ENCODE peak calls at places on chromosomes 12 and 14, in four cellular contexts. One of them, this sample, is unnamed.

GRCh38 chr12:53500119-53500775 is 836 bp upstream of the TARBP2 start:
- DNase-seq in HepG2: peak; percentile 44
- DNase-seq in GM12878: no peak
- DNase-seq in K562: peak; percentile 99
- DNase-seq in this sample: no peak

GRCh38 chr12:16324772-16325171 is 22.7 kb upstream of the MGST1 start:
- DNase-seq in K562: no peak
- DNase-seq in HepG2: no peak
- DNase-seq in GM12878: no peak
- DNase-seq in this sample: no peak

GRCh38 chr12:105522166-105522825 is 191.8 kb downstream of the C12orf75 start:
- DNase-seq in HepG2: no peak
- DNase-seq in K562: no peak
- DNase-seq in GM12878: no peak
- DNase-seq in this sample: no peak

GRCh38 chr12:111100554-111100953 is 180.2 kb upstream of the MYL2 start:
- DNase-seq in GM12878: no peak
- DNase-seq in HepG2: no peak
- DNase-seq in K562: no peak
- DNase-seq in this sample: no peak

GRCh38 chr12:132074216-132074615 is 69.9 kb downstream of the DDX51 start:
- DNase-seq in GM12878: no peak
- DNase-seq in HepG2: no peak
- DNase-seq in K562: no peak
- DNase-seq in this sample: no peak

GRCh38 chr12:92695577-92695976 is 7.2 kb upstream of the PLEKHG7 start:
- DNase-seq in GM12878: no peak
- DNase-seq in K562: no peak
- DNase-seq in HepG2: no peak
- DNase-seq in this sample: no peak

GRCh38 chr12:110266980-110267620 is 13.9 kb upstream of the ATP2A2 start:
- DNase-seq in GM12878: no peak
- DNase-seq in K562: no peak
- DNase-seq in HepG2: no peak
- DNase-seq in this sample: no peak

GRCh38 chr12:15852383-15852782 is 29.8 kb upstream of the STRAP start:
- DNase-seq in GM12878: no peak
- DNase-seq in K562: no peak
- DNase-seq in HepG2: no peak
- DNase-seq in this sample: no peak

GRCh38 chr14:93150227-93151206 is 34.2 kb downstream of the MOAP1 start:
- DNase-seq in GM12878: no peak
- DNase-seq in K562: no peak
- DNase-seq in HepG2: peak; percentile 63
- DNase-seq in this sample: no peak
- TF ChIP-seq ETV6 in GM12878: no peak
- TF ChIP-seq ETV6 in K562: no peak
- TF ChIP-seq ETV6 in HepG2: no peak
- TF ChIP-seq ETV6 in this sample: no peak

DNA sequence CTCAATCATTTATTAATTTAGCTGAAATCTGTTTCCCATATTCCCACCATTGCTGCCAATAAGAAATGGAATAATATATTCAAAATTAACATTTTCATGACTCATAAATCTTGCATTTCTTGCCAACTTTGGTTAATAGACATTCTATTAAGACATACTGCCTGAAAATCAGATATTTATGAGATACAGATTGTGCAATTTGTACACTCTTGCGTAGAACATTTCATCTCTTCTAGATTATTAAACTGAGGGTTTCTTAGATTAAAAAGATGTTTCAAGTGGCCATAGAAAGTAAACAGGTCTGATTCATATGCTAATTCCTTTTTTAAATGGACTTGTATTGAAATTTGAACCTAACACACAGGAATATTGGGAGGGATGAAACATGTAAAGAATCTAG is 9.1 kb downstream of the LTA4H start:
- DNase-seq in K562: no peak
- DNase-seq in HepG2: no peak
- DNase-seq in GM12878: no peak
- DNase-seq in this sample: no peak
- TF ChIP-seq CBFB in K562: no peak
- TF ChIP-seq CBFB in HepG2: no peak
- TF ChIP-seq CBFB in GM12878: no peak
- TF ChIP-seq CBFB in this sample: no peak

DNA sequence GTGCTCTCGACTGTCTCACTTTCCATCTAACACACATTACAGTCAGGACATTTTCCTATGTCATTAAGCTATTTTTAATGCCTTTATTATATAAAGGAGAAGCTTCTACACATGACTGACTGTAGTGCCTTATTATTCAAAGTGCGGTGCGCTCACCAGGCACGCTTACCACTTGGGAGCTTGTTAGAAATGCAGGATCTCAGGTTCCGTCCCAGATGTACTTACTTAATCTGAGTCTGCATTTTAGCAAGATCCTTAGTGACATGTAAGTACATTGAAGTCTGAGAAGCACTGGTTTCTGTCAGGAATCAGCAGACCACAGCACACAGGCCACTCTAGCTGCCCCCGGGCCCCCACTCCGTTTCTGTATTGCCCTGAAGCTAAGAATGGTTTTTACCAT is 44.7 kb upstream of the MDM1 start:
- DNase-seq in HepG2: no peak
- DNase-seq in GM12878: no peak
- DNase-seq in K562: no peak
- DNase-seq in this sample: no peak
- TF ChIP-seq ETV6 in HepG2: no peak
- TF ChIP-seq ETV6 in GM12878: no peak
- TF ChIP-seq ETV6 in K562: no peak
- TF ChIP-seq ETV6 in this sample: no peak

DNA sequence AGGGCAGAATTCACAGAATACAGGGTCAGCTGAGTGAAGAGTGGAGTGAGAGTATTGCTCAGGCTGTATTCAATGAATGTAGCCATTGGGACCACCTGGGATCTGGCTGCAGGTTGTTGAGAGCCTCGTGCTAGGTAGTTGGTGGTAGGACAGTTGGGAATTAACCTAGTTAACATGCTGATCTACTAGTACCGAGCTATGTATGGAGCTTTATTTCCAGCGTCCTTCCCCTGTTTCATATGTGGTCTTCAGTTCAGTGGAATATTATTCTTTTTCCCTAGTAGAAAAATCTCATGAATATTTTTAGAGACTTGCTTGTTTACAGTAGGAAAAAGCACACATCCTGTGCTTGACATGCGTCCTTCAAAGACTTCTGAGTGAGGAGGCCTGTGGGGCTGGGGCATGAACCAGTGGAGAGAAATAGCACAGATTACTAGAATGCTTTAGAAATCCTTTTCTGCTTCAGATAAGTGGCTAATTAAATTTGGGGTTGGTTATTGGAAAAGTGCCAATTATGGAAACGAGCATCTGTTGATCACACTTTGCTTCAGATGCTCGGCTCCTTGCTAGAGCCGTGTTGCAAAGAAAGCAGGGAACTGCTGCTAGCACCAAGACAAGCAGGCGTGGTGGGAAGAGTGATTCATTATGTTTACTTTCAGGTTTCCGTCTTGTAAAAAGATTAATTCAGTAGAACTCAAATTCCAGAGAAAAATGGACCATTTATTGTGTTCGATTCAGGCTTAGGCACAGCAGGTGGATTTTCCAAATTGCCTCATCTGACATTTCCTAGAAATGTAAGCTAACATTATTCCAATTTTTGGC is 53.6 kb downstream of the ARF6 start:
- DNase-seq in GM12878: no peak
- DNase-seq in HepG2: peak; percentile 32
- DNase-seq in K562: no peak
- DNase-seq in this sample: no peak
- TF ChIP-seq CBFB in GM12878: no peak
- TF ChIP-seq CBFB in HepG2: no peak
- TF ChIP-seq CBFB in K562: no peak
- TF ChIP-seq CBFB in this sample: no peak

DNA sequence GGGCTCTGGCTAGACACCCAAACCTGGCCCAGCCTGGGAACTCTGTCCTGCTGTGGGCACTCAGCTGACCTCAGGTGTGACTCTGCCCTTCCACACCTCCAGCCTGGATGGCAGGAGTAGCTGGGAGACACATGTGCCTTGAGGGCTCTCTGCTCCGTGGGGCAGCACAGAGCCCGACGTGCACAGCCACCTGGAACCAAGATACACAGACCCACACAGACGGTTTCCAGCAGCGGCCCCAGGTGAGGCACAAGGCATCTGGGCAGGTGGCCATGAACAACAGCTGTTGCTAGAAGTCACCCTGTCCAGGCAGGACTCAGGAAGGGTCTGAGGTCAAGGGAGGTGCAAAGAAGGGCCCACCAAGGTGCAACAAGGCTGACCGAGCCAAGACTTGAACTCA is 5.9 kb downstream of the DEGS2 start:
- DNase-seq in K562: no peak
- DNase-seq in GM12878: no peak
- DNase-seq in HepG2: no peak
- DNase-seq in this sample: no peak
- TF ChIP-seq ETV6 in K562: no peak
- TF ChIP-seq ETV6 in GM12878: no peak
- TF ChIP-seq ETV6 in HepG2: no peak
- TF ChIP-seq ETV6 in this sample: no peak

DNA sequence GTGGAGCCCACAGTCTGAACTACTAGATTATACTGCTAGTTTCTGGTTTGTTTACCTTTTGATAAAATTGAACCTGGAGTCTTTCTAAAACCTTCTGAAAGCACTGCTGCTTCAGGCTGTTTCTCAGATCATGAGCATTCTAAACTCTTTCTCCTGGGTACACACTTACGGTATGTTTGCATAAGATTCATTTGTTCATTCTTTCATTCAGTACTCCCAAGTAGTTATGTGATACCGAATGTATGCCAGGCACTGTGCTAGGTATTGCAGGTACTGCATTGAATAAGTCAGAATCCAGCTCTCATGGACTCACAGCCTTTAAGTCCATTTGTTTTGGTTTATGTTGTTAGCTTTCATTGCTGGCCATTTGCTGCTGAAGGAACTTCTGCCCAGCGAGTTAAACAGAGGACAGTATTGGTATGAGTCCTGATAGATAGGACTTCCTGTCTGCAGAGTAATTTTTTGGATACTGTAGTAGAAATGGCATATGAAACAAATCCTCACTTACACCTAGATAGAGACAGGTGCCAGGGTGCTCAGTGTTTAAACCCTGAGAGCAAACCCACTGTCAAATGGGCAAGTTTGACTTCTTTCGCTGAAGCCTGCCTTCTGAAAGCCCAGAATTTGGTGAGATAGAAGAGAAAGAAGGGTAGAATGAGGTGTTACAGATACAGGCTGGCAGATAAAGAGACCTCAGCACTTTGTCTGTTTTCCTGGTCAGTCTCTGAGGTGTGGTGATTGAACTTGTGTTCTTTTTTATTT is 2.1 kb downstream of the SUSD6 start:
- DNase-seq in HepG2: no peak
- DNase-seq in K562: no peak
- DNase-seq in GM12878: no peak
- DNase-seq in this sample: no peak
- TF ChIP-seq CBFB in HepG2: no peak
- TF ChIP-seq CBFB in K562: no peak
- TF ChIP-seq CBFB in GM12878: no peak
- TF ChIP-seq CBFB in this sample: no peak

DNA sequence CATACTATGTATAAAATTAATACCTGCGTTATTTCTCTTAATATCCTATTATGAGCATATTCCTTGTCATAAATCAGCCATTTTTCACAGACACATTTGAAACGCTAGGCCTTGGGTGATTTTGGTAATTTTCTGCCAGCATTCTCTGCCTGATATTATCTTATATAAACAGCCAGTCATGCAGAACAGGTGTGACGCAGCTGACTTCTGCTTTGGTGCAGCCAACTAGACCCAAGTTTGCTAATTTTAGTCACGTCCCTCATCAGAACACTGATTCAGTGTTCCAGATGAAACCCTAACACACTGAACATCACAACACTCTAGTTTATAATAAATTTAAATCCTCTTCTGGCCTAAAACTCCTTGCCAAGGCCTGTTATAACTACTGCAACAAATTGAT is 386.2 kb downstream of the SEC23A start:
- DNase-seq in HepG2: no peak
- DNase-seq in K562: no peak
- DNase-seq in GM12878: no peak
- DNase-seq in this sample: no peak
- TF ChIP-seq ETV6 in HepG2: no peak
- TF ChIP-seq ETV6 in K562: no peak
- TF ChIP-seq ETV6 in GM12878: no peak
- TF ChIP-seq ETV6 in this sample: no peak

GRCh38 chr12:42463671-42464070 is 125.9 kb downstream of the PRICKLE1 start:
- DNase-seq in HepG2: no peak
- DNase-seq in K562: no peak
- DNase-seq in GM12878: no peak
- DNase-seq in this sample: no peak

GRCh38 chr12:42468341-42468821 is 121.2 kb downstream of the PRICKLE1 start:
- DNase-seq in HepG2: no peak
- DNase-seq in K562: no peak
- DNase-seq in GM12878: peak; percentile 45
- DNase-seq in this sample: no peak

GRCh38 chr12:42458575-42458974 is 131.0 kb downstream of the PRICKLE1 start:
- DNase-seq in K562: no peak
- DNase-seq in HepG2: no peak
- DNase-seq in GM12878: no peak
- DNase-seq in this sample: no peak

GRCh38 chr12:42459336-42459847 is 130.2 kb downstream of the PRICKLE1 start:
- DNase-seq in GM12878: no peak
- DNase-seq in K562: no peak
- DNase-seq in HepG2: no peak
- DNase-seq in this sample: no peak

DNA sequence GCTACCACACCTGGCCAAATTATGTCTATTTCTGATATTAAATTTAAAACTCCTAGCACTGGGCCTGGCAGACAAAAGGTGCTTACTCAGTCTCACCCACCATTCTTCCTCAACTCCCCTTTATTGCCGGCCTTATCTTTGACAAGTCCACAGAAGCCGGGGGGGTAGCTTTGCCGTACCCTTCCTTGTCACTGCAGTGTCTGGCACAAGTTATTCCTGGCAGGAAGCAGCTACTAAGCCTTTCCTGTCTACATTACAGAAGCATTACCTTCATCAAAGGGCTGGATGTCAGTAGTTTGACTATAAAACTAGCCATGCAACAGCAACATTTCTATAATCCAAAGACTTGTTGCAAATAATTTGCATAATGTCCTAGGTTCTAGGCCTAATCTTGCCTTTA is 127.1 kb downstream of the PRICKLE1 start:
- DNase-seq in GM12878: no peak
- DNase-seq in K562: no peak
- DNase-seq in HepG2: no peak
- DNase-seq in this sample: no peak
- TF ChIP-seq CBFB in GM12878: no peak
- TF ChIP-seq CBFB in K562: no peak
- TF ChIP-seq CBFB in HepG2: no peak
- TF ChIP-seq CBFB in this sample: no peak

GRCh38 chr14:69771136-69771535 is 4.2 kb downstream of the SRSF5 start:
- DNase-seq in HepG2: no peak
- DNase-seq in GM12878: no peak
- DNase-seq in K562: no peak
- DNase-seq in this sample: no peak
- TF ChIP-seq ETV6 in HepG2: no peak
- TF ChIP-seq ETV6 in GM12878: no peak
- TF ChIP-seq ETV6 in K562: no peak
- TF ChIP-seq ETV6 in this sample: no peak

GRCh38 chr14:72560856-72561493 is 332.9 kb downstream of the DPF3 start:
- DNase-seq in GM12878: no peak
- DNase-seq in K562: no peak
- DNase-seq in HepG2: no peak
- DNase-seq in this sample: no peak
- TF ChIP-seq CBFB in GM12878: no peak
- TF ChIP-seq CBFB in K562: no peak
- TF ChIP-seq CBFB in HepG2: no peak
- TF ChIP-seq CBFB in this sample: no peak